ENCODE peak calls at places on chromosomes 12 and 14, in nine cellular contexts. One of them, this sample, is unnamed.

GRCh38 chr12:54424232-54424631 is 5.2 kb upstream of the ITGA5 start:
- DNase-seq in ovary: no peak
- DNase-seq in uterus: no peak
- DNase-seq in fibroblast of the aortic adventitia: no peak
- DNase-seq in bronchial epithelial cell: no peak
- DNase-seq in HL-60: no peak
- DNase-seq in aorta: no peak
- DNase-seq in left ventricle myocardium inferior: no peak
- DNase-seq in NB4: no peak
- DNase-seq in this sample: no peak

GRCh38 chr12:88628856-88629509 is 48.7 kb upstream of the KITLG start:
- DNase-seq in ovary: no peak
- DNase-seq in uterus: no peak
- DNase-seq in fibroblast of the aortic adventitia: peak
- DNase-seq in bronchial epithelial cell: no peak
- DNase-seq in HL-60: no peak
- DNase-seq in aorta: no peak
- DNase-seq in left ventricle myocardium inferior: no peak
- DNase-seq in NB4: no peak
- DNase-seq in this sample: no peak

GRCh38 chr14:75978249-75978731 is 3.5 kb downstream of the TGFB3 start:
- DNase-seq in ovary: no peak
- DNase-seq in uterus: peak
- DNase-seq in fibroblast of the aortic adventitia: no peak
- DNase-seq in bronchial epithelial cell: no peak
- DNase-seq in HL-60: no peak
- DNase-seq in aorta: no peak
- DNase-seq in left ventricle myocardium inferior: no peak
- DNase-seq in NB4: no peak
- DNase-seq in this sample: no peak

GRCh38 chr12:19546611-19547162 is 107.4 kb downstream of the AEBP2 start:
- DNase-seq in ovary: no peak
- DNase-seq in uterus: no peak
- DNase-seq in fibroblast of the aortic adventitia: peak
- DNase-seq in bronchial epithelial cell: peak
- DNase-seq in HL-60: no peak
- DNase-seq in aorta: no peak
- DNase-seq in left ventricle myocardium inferior: no peak
- DNase-seq in NB4: no peak
- DNase-seq in this sample: no peak

GRCh38 chr14:49768301-49769121 is 558 bp downstream of the KLHDC2 start:
- DNase-seq in ovary: peak
- DNase-seq in uterus: peak
- DNase-seq in fibroblast of the aortic adventitia: peak
- DNase-seq in bronchial epithelial cell: peak
- DNase-seq in HL-60: peak
- DNase-seq in aorta: peak
- DNase-seq in left ventricle myocardium inferior: peak
- DNase-seq in NB4: peak
- DNase-seq in this sample: peak

GRCh38 chr14:55705651-55706340 is 125.8 kb downstream of the KTN1 start:
- DNase-seq in ovary: no peak
- DNase-seq in uterus: no peak
- DNase-seq in fibroblast of the aortic adventitia: no peak
- DNase-seq in bronchial epithelial cell: peak
- DNase-seq in HL-60: no peak
- DNase-seq in aorta: no peak
- DNase-seq in left ventricle myocardium inferior: no peak
- DNase-seq in NB4: no peak
- DNase-seq in this sample: no peak

GRCh38 chr12:48985475-48985897 is 7.4 kb downstream of the WNT1 start:
- DNase-seq in ovary: no peak
- DNase-seq in uterus: no peak
- DNase-seq in fibroblast of the aortic adventitia: no peak
- DNase-seq in bronchial epithelial cell: no peak
- DNase-seq in HL-60: no peak
- DNase-seq in aorta: peak
- DNase-seq in left ventricle myocardium inferior: peak
- DNase-seq in NB4: peak
- DNase-seq in this sample: no peak

GRCh38 chr12:66062280-66062605 is 68.3 kb downstream of the LLPH start:
- DNase-seq in ovary: no peak
- DNase-seq in uterus: no peak
- DNase-seq in fibroblast of the aortic adventitia: no peak
- DNase-seq in bronchial epithelial cell: no peak
- DNase-seq in HL-60: no peak
- DNase-seq in aorta: no peak
- DNase-seq in left ventricle myocardium inferior: no peak
- DNase-seq in NB4: no peak
- DNase-seq in this sample: no peak

GRCh38 chr12:85951823-85952222 is 77.7 kb downstream of the NTS start:
- DNase-seq in ovary: no peak
- DNase-seq in uterus: no peak
- DNase-seq in fibroblast of the aortic adventitia: peak
- DNase-seq in bronchial epithelial cell: peak
- DNase-seq in HL-60: no peak
- DNase-seq in aorta: no peak
- DNase-seq in left ventricle myocardium inferior: no peak
- DNase-seq in NB4: peak
- DNase-seq in this sample: no peak

GRCh38 chr14:94342334-94342934 is 19.3 kb upstream of the SERPINA6 start:
- DNase-seq in ovary: peak
- DNase-seq in uterus: peak
- DNase-seq in fibroblast of the aortic adventitia: peak
- DNase-seq in bronchial epithelial cell: peak
- DNase-seq in HL-60: peak
- DNase-seq in aorta: peak
- DNase-seq in left ventricle myocardium inferior: peak
- DNase-seq in NB4: peak
- DNase-seq in this sample: no peak

GRCh38 chr12:70719672-70720420 is 82.6 kb upstream of the PTPRB start:
- DNase-seq in ovary: peak
- DNase-seq in uterus: peak
- DNase-seq in fibroblast of the aortic adventitia: peak
- DNase-seq in bronchial epithelial cell: peak
- DNase-seq in HL-60: no peak
- DNase-seq in aorta: no peak
- DNase-seq in left ventricle myocardium inferior: peak
- DNase-seq in NB4: peak
- DNase-seq in this sample: peak

GRCh38 chr12:58081488-58081887 is 140.1 kb downstream of the ATP23 start:
- DNase-seq in ovary: no peak
- DNase-seq in uterus: no peak
- DNase-seq in fibroblast of the aortic adventitia: no peak
- DNase-seq in bronchial epithelial cell: peak
- DNase-seq in HL-60: no peak
- DNase-seq in aorta: no peak
- DNase-seq in left ventricle myocardium inferior: no peak
- DNase-seq in NB4: no peak
- DNase-seq in this sample: no peak

GRCh38 chr14:92644166-92644565 is 104.3 kb downstream of the LGMN start:
- DNase-seq in ovary: no peak
- DNase-seq in uterus: no peak
- DNase-seq in fibroblast of the aortic adventitia: peak
- DNase-seq in bronchial epithelial cell: peak
- DNase-seq in HL-60: no peak
- DNase-seq in aorta: no peak
- DNase-seq in left ventricle myocardium inferior: no peak
- DNase-seq in NB4: no peak
- DNase-seq in this sample: no peak

GRCh38 chr12:5200276-5201087 is 156.8 kb downstream of the KCNA5 start:
- DNase-seq in ovary: no peak
- DNase-seq in uterus: peak
- DNase-seq in fibroblast of the aortic adventitia: no peak
- DNase-seq in bronchial epithelial cell: peak
- DNase-seq in HL-60: no peak
- DNase-seq in aorta: peak
- DNase-seq in left ventricle myocardium inferior: peak
- DNase-seq in NB4: peak
- DNase-seq in this sample: no peak

GRCh38 chr12:60231301-60231700 is 635.5 kb downstream of the SLC16A7 start:
- DNase-seq in ovary: no peak
- DNase-seq in uterus: no peak
- DNase-seq in fibroblast of the aortic adventitia: peak
- DNase-seq in bronchial epithelial cell: no peak
- DNase-seq in HL-60: no peak
- DNase-seq in aorta: no peak
- DNase-seq in left ventricle myocardium inferior: no peak
- DNase-seq in NB4: no peak
- DNase-seq in this sample: no peak

GRCh38 chr14:99015833-99016232 is 256.2 kb downstream of the BCL11B start:
- DNase-seq in ovary: no peak
- DNase-seq in uterus: no peak
- DNase-seq in fibroblast of the aortic adventitia: no peak
- DNase-seq in bronchial epithelial cell: no peak
- DNase-seq in HL-60: no peak
- DNase-seq in aorta: no peak
- DNase-seq in left ventricle myocardium inferior: no peak
- DNase-seq in NB4: no peak
- DNase-seq in this sample: no peak

GRCh38 chr12:5665615-5666014 is 233.7 kb downstream of the NTF3 start:
- DNase-seq in ovary: no peak
- DNase-seq in uterus: no peak
- DNase-seq in fibroblast of the aortic adventitia: no peak
- DNase-seq in bronchial epithelial cell: no peak
- DNase-seq in HL-60: no peak
- DNase-seq in aorta: peak
- DNase-seq in left ventricle myocardium inferior: no peak
- DNase-seq in NB4: no peak
- DNase-seq in this sample: no peak

GRCh38 chr14:93081875-93082570 is 33.7 kb downstream of the ITPK1 start:
- DNase-seq in ovary: no peak
- DNase-seq in uterus: no peak
- DNase-seq in fibroblast of the aortic adventitia: no peak
- DNase-seq in bronchial epithelial cell: no peak
- DNase-seq in HL-60: no peak
- DNase-seq in aorta: no peak
- DNase-seq in left ventricle myocardium inferior: no peak
- DNase-seq in NB4: peak
- DNase-seq in this sample: no peak

GRCh38 chr12:32051511-32052299 is 54.9 kb upstream of the BICD1 start:
- DNase-seq in ovary: no peak
- DNase-seq in uterus: no peak
- DNase-seq in fibroblast of the aortic adventitia: peak
- DNase-seq in bronchial epithelial cell: peak
- DNase-seq in HL-60: no peak
- DNase-seq in aorta: no peak
- DNase-seq in left ventricle myocardium inferior: no peak
- DNase-seq in NB4: peak
- DNase-seq in this sample: no peak

GRCh38 chr12:77433799-77434198 is 368.4 kb upstream of the E2F7 start:
- DNase-seq in ovary: no peak
- DNase-seq in uterus: no peak
- DNase-seq in fibroblast of the aortic adventitia: no peak
- DNase-seq in bronchial epithelial cell: no peak
- DNase-seq in HL-60: no peak
- DNase-seq in aorta: no peak
- DNase-seq in left ventricle myocardium inferior: no peak
- DNase-seq in NB4: no peak
- DNase-seq in this sample: no peak
- H3K4me3 ChIP-seq in ovary: no peak
- H3K4me3 ChIP-seq in uterus: no peak
- H3K4me3 ChIP-seq in fibroblast of the aortic adventitia: no peak
- H3K4me3 ChIP-seq in bronchial epithelial cell: no peak
- H3K4me3 ChIP-seq in HL-60: no peak
- H3K4me3 ChIP-seq in aorta: no peak
- H3K4me3 ChIP-seq in left ventricle myocardium inferior: no peak
- H3K4me3 ChIP-seq in NB4: no peak
- H3K4me3 ChIP-seq in this sample: no peak

DNA sequence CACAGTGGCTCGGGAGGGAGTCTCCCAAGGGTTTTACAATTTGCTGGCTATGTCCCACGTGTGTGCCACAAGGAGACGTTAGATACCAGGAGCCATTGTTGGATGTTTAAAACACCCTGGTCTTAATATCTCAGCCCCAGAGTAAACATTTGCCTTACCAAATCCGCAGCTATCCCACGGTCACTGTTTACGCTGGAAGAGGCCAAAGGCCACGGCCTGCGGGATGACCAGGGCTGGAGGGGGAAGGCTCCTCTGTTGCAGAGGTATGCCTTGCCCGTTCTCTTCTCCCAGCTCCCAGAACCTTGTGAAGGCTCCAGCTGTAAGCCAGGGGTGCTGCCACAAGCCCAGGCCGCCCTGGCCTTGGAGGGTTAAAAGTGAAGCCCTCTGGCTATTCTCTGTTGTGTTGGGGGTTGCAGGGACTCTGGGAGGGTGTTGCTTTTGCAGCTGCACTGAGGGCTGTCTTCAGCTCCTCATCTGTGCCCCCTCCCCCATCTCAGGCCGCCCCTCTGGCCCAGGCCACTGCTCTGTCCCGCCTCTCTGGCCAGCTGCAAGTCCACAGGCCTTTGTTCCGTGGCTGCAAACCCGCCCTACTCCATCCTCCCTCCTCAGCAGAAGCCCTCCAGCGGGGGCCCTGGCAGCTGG is 2.4 kb downstream of the PLEKHG3 start:
- DNase-seq in ovary: peak
- DNase-seq in uterus: peak
- DNase-seq in fibroblast of the aortic adventitia: no peak
- DNase-seq in bronchial epithelial cell: no peak
- DNase-seq in HL-60: no peak
- DNase-seq in aorta: peak
- DNase-seq in left ventricle myocardium inferior: no peak
- DNase-seq in NB4: no peak
- DNase-seq in this sample: no peak
- H3K4me3 ChIP-seq in ovary: peak
- H3K4me3 ChIP-seq in uterus: peak
- H3K4me3 ChIP-seq in fibroblast of the aortic adventitia: no peak
- H3K4me3 ChIP-seq in bronchial epithelial cell: peak
- H3K4me3 ChIP-seq in HL-60: no peak
- H3K4me3 ChIP-seq in aorta: no peak
- H3K4me3 ChIP-seq in left ventricle myocardium inferior: peak
- H3K4me3 ChIP-seq in NB4: peak
- H3K4me3 ChIP-seq in this sample: no peak

DNA sequence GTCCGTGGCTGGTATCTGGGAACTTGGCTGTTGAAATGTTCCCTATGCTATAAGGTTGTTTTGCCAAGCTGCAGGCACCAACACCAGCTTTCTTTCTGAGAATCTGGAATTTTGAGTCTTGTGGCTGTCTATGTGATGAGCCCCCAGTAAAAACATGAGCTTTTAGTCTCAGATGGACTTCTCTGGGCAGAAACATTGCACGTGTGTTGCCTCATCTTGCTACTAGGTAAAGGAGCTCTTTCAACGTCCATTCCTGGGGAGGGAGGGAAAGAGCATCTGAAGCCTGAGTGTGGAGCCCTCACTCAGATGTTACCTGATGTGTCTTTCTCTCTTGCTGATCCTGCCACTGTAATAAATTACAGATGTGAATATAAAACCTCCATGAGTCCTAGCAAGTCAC is 183.8 kb upstream of the LHX5 start:
- DNase-seq in ovary: no peak
- DNase-seq in uterus: no peak
- DNase-seq in fibroblast of the aortic adventitia: no peak
- DNase-seq in bronchial epithelial cell: no peak
- DNase-seq in HL-60: no peak
- DNase-seq in aorta: no peak
- DNase-seq in left ventricle myocardium inferior: no peak
- DNase-seq in NB4: no peak
- DNase-seq in this sample: no peak
- H3K4me3 ChIP-seq in ovary: no peak
- H3K4me3 ChIP-seq in uterus: no peak
- H3K4me3 ChIP-seq in fibroblast of the aortic adventitia: no peak
- H3K4me3 ChIP-seq in bronchial epithelial cell: no peak
- H3K4me3 ChIP-seq in HL-60: no peak
- H3K4me3 ChIP-seq in aorta: no peak
- H3K4me3 ChIP-seq in left ventricle myocardium inferior: no peak
- H3K4me3 ChIP-seq in NB4: no peak
- H3K4me3 ChIP-seq in this sample: no peak

GRCh38 chr12:2974560-2974971 is 15.4 kb downstream of the TEAD4 start:
- DNase-seq in ovary: no peak
- DNase-seq in uterus: no peak
- DNase-seq in fibroblast of the aortic adventitia: peak
- DNase-seq in bronchial epithelial cell: no peak
- DNase-seq in HL-60: no peak
- DNase-seq in aorta: no peak
- DNase-seq in left ventricle myocardium inferior: no peak
- DNase-seq in NB4: no peak
- DNase-seq in this sample: no peak
- H3K4me3 ChIP-seq in ovary: no peak
- H3K4me3 ChIP-seq in uterus: no peak
- H3K4me3 ChIP-seq in fibroblast of the aortic adventitia: no peak
- H3K4me3 ChIP-seq in bronchial epithelial cell: no peak
- H3K4me3 ChIP-seq in HL-60: no peak
- H3K4me3 ChIP-seq in aorta: no peak
- H3K4me3 ChIP-seq in left ventricle myocardium inferior: peak
- H3K4me3 ChIP-seq in NB4: no peak
- H3K4me3 ChIP-seq in this sample: no peak